ENCODE peak calls at places on chromosomes 5 and 9, in six cellular contexts. X is colonic mucosa, W is fibroblast of the aortic adventitia, E is OCI-LY7, R is left ventricle myocardium inferior, Y is tibial artery. U is an unnamed sample.

GRCh38 chr5:37495668-37496067 is 116.5 kb downstream of the WDR70 start:
- DNase-seq in X (no peak), W (peak; percentile 37), E (no peak), R (no peak), Y (no peak), U (peak; percentile 33)

GRCh38 chr9:91001146-91001611 is 199.6 kb downstream of the SYK start:
- DNase-seq in X (no peak), W (peak; percentile 59), E (no peak), R (no peak), Y (no peak), U (no peak)

GRCh38 chr5:168881427-168882149 is 302.4 kb upstream of the PANK3 start:
- DNase-seq in X (no peak), W (no peak), E (peak; percentile 22), R (no peak), Y (no peak), U (no peak)

GRCh38 chr9:135212961-135213360 is 125.5 kb downstream of the OLFM1 start:
- DNase-seq in X (no peak), W (no peak), E (no peak), R (no peak), Y (no peak), U (no peak)

GRCh38 chr9:131482343-131483006 is 20.2 kb upstream of the POMT1 start:
- DNase-seq in X (no peak), W (no peak), E (no peak), R (no peak), Y (no peak), U (no peak)

GRCh38 chr9:134670042-134670525 is 28.5 kb downstream of the COL5A1 start:
- DNase-seq in X (no peak), W (peak; percentile 94), E (no peak), R (no peak), Y (peak; percentile 44), U (peak; percentile 78)

GRCh38 chr5:72543365-72543764 is 36.2 kb upstream of the ZNF366 start:
- DNase-seq in X (no peak), W (peak; percentile 34), E (no peak), R (no peak), Y (no peak), U (peak; percentile 84)

GRCh38 chr5:6365142-6365976 is 13.0 kb downstream of the MED10 start:
- DNase-seq in X (no peak), W (peak; percentile 61), E (no peak), R (no peak), Y (no peak), U (peak; percentile 18)

GRCh38 chr9:89920901-89921300 is 316.1 kb downstream of the GADD45G start:
- DNase-seq in X (no peak), W (no peak), E (no peak), R (no peak), Y (no peak), U (no peak)

GRCh38 chr5:72511371-72512178 is 4.4 kb upstream of the ZNF366 start:
- DNase-seq in X (peak; percentile 46), W (peak; percentile 68), E (no peak), R (no peak), Y (no peak), U (no peak)

GRCh38 chr9:12884736-12885395 is 110.0 kb downstream of the LURAP1L start:
- DNase-seq in X (no peak), W (peak; percentile 95), E (no peak), R (no peak), Y (no peak), U (peak; percentile 58)

GRCh38 chr5:36252722-36253340 is 11.1 kb upstream of the NADK2 start:
- DNase-seq in X (no peak), W (peak; percentile 79), E (no peak), R (no peak), Y (no peak), U (no peak)

GRCh38 chr9:91857291-91857781 is 92.7 kb downstream of the ROR2 start:
- DNase-seq in X (no peak), W (no peak), E (no peak), R (no peak), Y (no peak), U (no peak)

GRCh38 chr9:109113239-109113638 is 6.5 kb downstream of the TMEM245 start:
- DNase-seq in X (no peak), W (no peak), E (no peak), R (no peak), Y (no peak), U (no peak)

GRCh38 chr9:109108318-109108717 is 11.4 kb downstream of the TMEM245 start:
- DNase-seq in X (no peak), W (peak; percentile 47), E (peak; percentile 79), R (no peak), Y (no peak), U (no peak)

GRCh38 chr9:109110326-109111014 is 9.3 kb downstream of the TMEM245 start:
- DNase-seq in X (no peak), W (peak; percentile 73), E (no peak), R (no peak), Y (no peak), U (no peak)

GRCh38 chr9:109109962-109110325 is 9.8 kb downstream of the TMEM245 start:
- DNase-seq in X (no peak), W (peak; percentile 23), E (no peak), R (no peak), Y (no peak), U (no peak)

GRCh38 chr9:109107402-109108240 is 12.1 kb downstream of the TMEM245 start:
- DNase-seq in X (no peak), W (peak; percentile 72), E (no peak), R (no peak), Y (no peak), U (no peak)
- H3K4me3 ChIP-seq in X (no peak overlapping the region), W (peak overlapping the region; percentile 14), E (peak overlapping the region; percentile 42), R (peak overlapping the region; percentile 40), Y (no peak overlapping the region), U (peak overlapping the region; percentile 4)

DNA sequence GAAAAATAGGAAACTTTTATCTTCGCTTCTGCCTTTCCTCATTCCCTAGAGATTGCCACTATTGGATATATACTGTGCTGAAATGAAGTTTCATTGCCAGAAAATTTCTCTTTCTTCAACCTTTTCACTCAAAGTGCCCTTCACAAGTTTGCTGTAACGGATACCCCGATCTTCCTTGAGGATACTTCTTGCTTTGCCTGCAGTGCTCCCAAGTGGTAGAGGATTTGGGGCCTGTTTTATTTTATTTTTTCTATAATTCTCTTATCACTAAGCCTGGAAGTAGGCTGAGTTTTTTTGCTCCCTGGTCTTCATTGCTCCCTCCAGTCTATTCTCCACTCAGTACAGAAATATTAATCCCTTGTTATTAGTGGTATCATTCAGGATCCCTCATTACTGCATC is 481.4 kb upstream of the CDH18 start:
- DNase-seq in X (no peak), W (no peak), E (no peak), R (no peak), Y (no peak), U (no peak)
- TF ChIP-seq CTCF in X (no peak), W (no peak), E (no peak), R (no peak), Y (no peak), U (no peak)

GRCh38 chr5:80194470-80194869 is 61.4 kb downstream of the SERINC5 start:
- DNase-seq in X (no peak), W (no peak), E (peak; percentile 39), R (no peak), Y (no peak), U (no peak)
- H3K4me3 ChIP-seq in X (no peak overlapping the region), W (no peak overlapping the region), E (no peak overlapping the region), R (no peak overlapping the region), Y (no peak overlapping the region), U (no peak overlapping the region)

GRCh38 chr5:155147222-155147621 is 133.7 kb downstream of the KIF4B start:
- DNase-seq in X (no peak), W (peak; percentile 3), E (no peak), R (no peak), Y (no peak), U (no peak)
- TF ChIP-seq CTCF in X (no peak), W (no peak), E (peak; percentile 62), R (no peak), Y (peak; percentile 40), U (peak; percentile 39)

DNA sequence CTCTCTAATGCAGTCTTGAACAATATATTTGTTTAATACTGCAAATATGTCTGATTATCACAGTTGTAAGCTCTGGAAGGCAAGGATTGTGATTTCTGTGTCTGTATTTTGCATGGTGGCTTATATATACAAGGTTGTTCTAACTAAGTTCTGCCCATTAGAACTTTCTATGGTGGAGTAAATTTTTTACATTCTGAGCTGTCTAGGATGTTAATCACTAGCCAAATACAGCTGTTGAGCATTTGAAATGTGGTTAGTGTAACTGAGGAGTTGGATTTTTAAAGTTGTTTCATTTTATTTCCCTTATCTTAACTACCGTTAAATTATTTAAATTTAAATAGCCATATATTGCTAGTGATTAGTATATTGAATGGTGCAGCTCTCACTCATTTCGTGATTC is 64.3 kb upstream of the DMRTA1 start:
- DNase-seq in X (no peak), W (no peak), E (no peak), R (no peak), Y (no peak), U (no peak)
- H3K4me3 ChIP-seq in X (no peak overlapping the region), W (no peak overlapping the region), E (no peak overlapping the region), R (no peak overlapping the region), Y (no peak overlapping the region), U (no peak overlapping the region)

GRCh38 chr9:18824095-18824666 is 208.8 kb downstream of the SAXO1 start:
- DNase-seq in X (peak; percentile 41), W (peak; percentile 37), E (no peak), R (no peak), Y (no peak), U (no peak)
- TF ChIP-seq CTCF in X (peak; percentile 18), W (peak; percentile 42), E (no peak), R (no peak), Y (no peak), U (peak; percentile 50)

DNA sequence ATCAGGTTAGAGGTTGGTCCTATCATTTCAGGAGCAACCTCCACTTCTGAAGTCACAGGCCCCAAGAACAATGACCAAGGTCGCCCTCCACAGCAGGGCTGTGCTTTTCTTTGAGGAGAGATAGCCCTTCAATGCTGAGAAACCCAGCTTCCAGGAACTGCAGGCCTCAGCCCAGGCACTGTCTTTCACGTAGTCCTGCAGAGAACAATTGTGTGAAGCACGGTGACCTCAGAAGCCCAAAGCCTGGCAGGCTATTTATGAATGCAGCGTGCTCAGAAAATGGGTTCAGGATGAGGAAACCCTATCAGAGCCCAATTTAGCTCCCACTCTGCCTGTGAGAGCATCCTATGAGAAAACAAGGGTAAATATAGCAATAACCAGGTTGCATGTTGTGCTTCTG is 388.3 kb downstream of the PLK2 start:
- DNase-seq in X (no peak), W (no peak), E (no peak), R (peak; percentile 61), Y (no peak), U (no peak)
- H3K4me3 ChIP-seq in X (no peak overlapping the region), W (no peak overlapping the region), E (no peak overlapping the region), R (peak overlapping the region; percentile 37), Y (no peak overlapping the region), U (no peak overlapping the region)

GRCh38 chr5:142167458-142167857 is 58.9 kb downstream of the NDFIP1 start:
- DNase-seq in X (no peak), W (no peak), E (no peak), R (no peak), Y (no peak), U (no peak)
- TF ChIP-seq CTCF in X (no peak), W (no peak), E (peak; percentile 19), R (no peak), Y (no peak), U (no peak)

U was measured in AG09309.